ENCODE peak calls at places on chromosome 13, in five cellular contexts. P is PC-3; H is AG08396; B is T-helper 2 cell; F is stimulated activated CD8-positive, alpha-beta memory T cell treated with anti-CD3 and anti-CD28 coated beads, Interleukin-4, amount 100 ng/mL, for 1 hour. G is an unnamed sample.

GRCh38 chr13:46982856-46983582 is 86.2 kb upstream of the HTR2A start:
- DNase-seq in P (no peak), H (no peak), B (no peak), F (no peak), G (no peak)

GRCh38 chr13:85194482-85194881 is 604.7 kb downstream of the SLITRK6 start:
- DNase-seq in P (no peak), H (no peak), B (no peak), F (no peak), G (peak)

GRCh38 chr13:42477588-42478190 is 96.3 kb upstream of the TNFSF11 start:
- DNase-seq in P (no peak), H (no peak), B (no peak), F (no peak), G (no peak)

GRCh38 chr13:49733181-49733951 is 42.1 kb upstream of the EBPL start:
- DNase-seq in P (no peak), H (no peak), B (no peak), F (no peak), G (no peak)

GRCh38 chr13:31909889-31910551 is 121.6 kb upstream of the FRY start:
- DNase-seq in P (peak), H (peak), B (no peak), F (peak), G (peak)

GRCh38 chr13:98390086-98390697 is 186.7 kb downstream of the STK24 start:
- DNase-seq in P (no peak), H (no peak), B (no peak), F (no peak), G (no peak)

GRCh38 chr13:99357149-99357596 is 50.0 kb upstream of the GPR183 start:
- DNase-seq in P (peak), H (peak), B (no peak), F (no peak), G (no peak)

GRCh38 chr13:74761794-74762193 is 627.6 kb upstream of the KLF12 start:
- DNase-seq in P (no peak), H (no peak), B (no peak), F (no peak), G (no peak)

GRCh38 chr13:28077231-28077630 is 23.1 kb downstream of the FLT3 start:
- DNase-seq in P (no peak), H (no peak), B (no peak), F (no peak), G (no peak)

GRCh38 chr13:25778302-25778701 is 273.5 kb downstream of the SHISA2 start:
- DNase-seq in P (no peak), H (no peak), B (no peak), F (no peak), G (no peak)

GRCh38 chr13:51315658-51316057 is 23.8 kb upstream of the SERPINE3 start:
- DNase-seq in P (no peak), H (no peak), B (no peak), F (no peak), G (no peak)

GRCh38 chr13:39777527-39778061 is 122.1 kb downstream of the COG6 start:
- DNase-seq in P (peak), H (peak), B (no peak), F (no peak), G (no peak)

GRCh38 chr13:43728411-43728810 is 58.4 kb downstream of the ENOX1 start:
- DNase-seq in P (no peak), H (no peak), B (no peak), F (no peak), G (no peak)

GRCh38 chr13:66689037-66689619 is 541.0 kb downstream of the PCDH9 start:
- DNase-seq in P (no peak), H (no peak), B (no peak), F (no peak), G (no peak)

GRCh38 chr13:76636881-76637280 is 249.3 kb downstream of the KCTD12 start:
- DNase-seq in P (no peak), H (no peak), B (no peak), F (no peak), G (no peak)

GRCh38 chr13:29707876-29708543 is 112.5 kb upstream of the SLC7A1 start:
- DNase-seq in P (peak), H (peak), B (no peak), F (peak), G (no peak)

GRCh38 chr13:111945086-111945485 is 121.9 kb upstream of the SOX1 start:
- DNase-seq in P (no peak), H (no peak), B (no peak), F (no peak), G (no peak)